ENCODE peak calls at places on chromosome 17, in ten cellular contexts. J, U, Q, V, C, S, H, B, M and Y are unnamed samples.

GRCh38 chr17:80633197-80633596 is 88.6 kb downstream of the RPTOR start:
- DNase-seq in C (no peak), M (no peak), S (no peak), B (no peak), J (no peak), U (no peak), H (no peak), V (no peak), Q (no peak), Y (no peak)

GRCh38 chr17:79857095-79857494 is 17.9 kb upstream of the CBX4 start:
- DNase-seq in M (no peak), B (no peak), V (no peak), J (no peak), S (no peak), Q (no peak), H (no peak), C (no peak), U (no peak), Y (no peak)

GRCh38 chr17:1627219-1627986 is 1.2 kb downstream of the SLC43A2 start:
- DNase-seq in V (no peak), Q (no peak), H (no peak), J (no peak), B (no peak), M (no peak), S (no peak), U (no peak), C (no peak), Y (no peak)

GRCh38 chr17:12596961-12597360 is 68.7 kb upstream of the MYOCD start:
- DNase-seq in M (no peak), J (no peak), V (no peak), S (no peak), B (no peak), C (no peak), U (no peak), Q (no peak), H (no peak), Y (no peak)

GRCh38 chr17:8324132-8324531 is 14.1 kb downstream of the ARHGEF15 start:
- DNase-seq in C (no peak), J (no peak), Q (no peak), H (no peak), M (no peak), U (no peak), B (no peak), S (no peak), V (no peak), Y (no peak)

GRCh38 chr17:82962163-82962720 is 117.2 kb upstream of the METRNL start:
- DNase-seq in H (no peak), Q (no peak), M (no peak), V (peak; percentile 74), U (no peak), S (no peak), J (peak; percentile 38), C (peak; percentile 13), B (no peak), Y (no peak)

GRCh38 chr17:35788504-35788998 is 6.9 kb downstream of the MMP28 start:
- DNase-seq in U (no peak), Q (no peak), C (peak; percentile 92), H (peak; percentile 97), M (peak; percentile 91), B (no peak), S (no peak), V (peak; percentile 98), J (peak; percentile 78), Y (no peak)

GRCh38 chr17:27551701-27552466 is 79.1 kb upstream of the LGALS9 start:
- DNase-seq in C (peak; percentile 41), Q (no peak), V (peak; percentile 35), S (no peak), U (no peak), M (peak; percentile 93), H (peak; percentile 60), J (no peak), B (peak; percentile 75), Y (no peak)

GRCh38 chr17:38454528-38454927 is 26.3 kb downstream of the ARHGAP23 start:
- DNase-seq in C (peak; percentile 78), U (peak; percentile 77), V (peak; percentile 90), J (peak; percentile 81), B (peak; percentile 49), H (peak; percentile 72), S (no peak), Q (no peak), M (peak; percentile 97), Y (no peak)

GRCh38 chr17:1366234-1366633 is 33.8 kb downstream of the YWHAE start:
- DNase-seq in U (no peak), H (no peak), V (no peak), S (no peak), Q (no peak), J (no peak), C (no peak), B (no peak), M (no peak), Y (no peak)

GRCh38 chr17:51251010-51251409 is 8.8 kb downstream of the MBTD1 start:
- DNase-seq in Q (no peak), C (no peak), J (no peak), B (no peak), M (no peak), V (peak; percentile 35), H (no peak), U (no peak), S (no peak), Y (no peak)

GRCh38 chr17:7133424-7133823 is 18.8 kb upstream of the ASGR2 start:
- DNase-seq in B (no peak), V (peak; percentile 24), U (no peak), Q (peak; percentile 45), M (no peak), S (no peak), C (no peak), H (no peak), J (no peak), Y (peak; percentile 22)

GRCh38 chr17:38674749-38675615 is at the start of gene EPOP:
- DNase-seq in Q (peak; percentile 91), M (peak; percentile 90), B (peak; percentile 77), H (peak; percentile 89), S (peak; percentile 69), V (peak; percentile 89), J (peak; percentile 72), U (peak; percentile 65), C (peak; percentile 79), Y (peak; percentile 83)

GRCh38 chr17:46744441-46744840 is 74.1 kb downstream of the WNT3 start:
- DNase-seq in V (no peak), J (no peak), B (no peak), Q (no peak), H (no peak), M (no peak), U (no peak), S (no peak), C (no peak), Y (no peak)

GRCh38 chr17:48593126-48593829 is at the start of gene HOXB5:
- DNase-seq in H (no peak), U (no peak), J (peak; percentile 43), C (peak; percentile 54), B (no peak), M (no peak), V (peak; percentile 72), Q (no peak), S (no peak), Y (no peak)

GRCh38 chr17:145671-146541 is 8.5 kb downstream of the SCGB1C2 start:
- DNase-seq in B (no peak), M (no peak), Q (no peak), U (no peak), V (no peak), J (no peak), S (no peak), C (no peak), H (no peak), Y (no peak)

GRCh38 chr17:62093188-62094155 is 28.4 kb upstream of the MED13 start:
- DNase-seq in U (no peak), M (peak; percentile 91), H (peak; percentile 96), V (peak; percentile 97), B (peak; percentile 90), J (peak; percentile 85), C (peak; percentile 98), S (no peak), Q (no peak), Y (no peak)

GRCh38 chr17:38557836-38558750 is 47.7 kb downstream of the SRCIN1 start:
- DNase-seq in Q (peak; percentile 94), J (peak; percentile 87), B (peak; percentile 92), C (peak; percentile 85), H (peak; percentile 98), U (peak; percentile 59), V (peak; percentile 97), M (peak; percentile 99), S (peak; percentile 76), Y (peak; percentile 83)

GRCh38 chr17:62761884-62762283 is 46.2 kb downstream of the MARCHF10 start:
- DNase-seq in M (no peak), H (peak; percentile 94), B (no peak), S (no peak), C (no peak), Q (no peak), J (no peak), U (no peak), V (no peak), Y (no peak)

GRCh38 chr17:15384142-15384803 is 42.9 kb upstream of the TEKT3 start:
- DNase-seq in C (no peak), S (no peak), H (no peak), U (no peak), B (no peak), Q (no peak), J (peak; percentile 65), V (peak; percentile 51), M (no peak), Y (no peak)
- H3K4me3 ChIP-seq in C (peak overlapping the region; percentile 47), S (no peak overlapping the region), H (no peak overlapping the region), U (peak overlapping the region; percentile 65), B (no peak overlapping the region), Q (no peak overlapping the region), J (peak overlapping the region; percentile 58), V (peak overlapping the region; percentile 76), M (no peak overlapping the region), Y (no peak overlapping the region)

GRCh38 chr17:58831780-58832179 is 76.1 kb downstream of the PPM1E start:
- DNase-seq in J (no peak), Q (no peak), S (no peak), V (no peak), B (no peak), C (no peak), U (no peak), M (no peak), H (no peak), Y (no peak)
- H3K4me3 ChIP-seq in J (no peak overlapping the region), Q (no peak overlapping the region), S (no peak overlapping the region), V (no peak overlapping the region), B (no peak overlapping the region), C (no peak overlapping the region), U (no peak overlapping the region), M (no peak overlapping the region), H (no peak overlapping the region), Y (no peak overlapping the region)

GRCh38 chr17:57633236-57633635 is 111.9 kb downstream of the CCDC182 start:
- DNase-seq in V (no peak), S (no peak), C (no peak), U (no peak), B (no peak), J (no peak), H (no peak), Q (no peak), M (no peak), Y (no peak)
- H3K4me3 ChIP-seq in V (no peak overlapping the region), S (no peak overlapping the region), C (no peak overlapping the region), U (no peak overlapping the region), B (no peak overlapping the region), J (no peak overlapping the region), H (no peak overlapping the region), Q (no peak overlapping the region), M (no peak overlapping the region), Y (no peak overlapping the region)

DNA sequence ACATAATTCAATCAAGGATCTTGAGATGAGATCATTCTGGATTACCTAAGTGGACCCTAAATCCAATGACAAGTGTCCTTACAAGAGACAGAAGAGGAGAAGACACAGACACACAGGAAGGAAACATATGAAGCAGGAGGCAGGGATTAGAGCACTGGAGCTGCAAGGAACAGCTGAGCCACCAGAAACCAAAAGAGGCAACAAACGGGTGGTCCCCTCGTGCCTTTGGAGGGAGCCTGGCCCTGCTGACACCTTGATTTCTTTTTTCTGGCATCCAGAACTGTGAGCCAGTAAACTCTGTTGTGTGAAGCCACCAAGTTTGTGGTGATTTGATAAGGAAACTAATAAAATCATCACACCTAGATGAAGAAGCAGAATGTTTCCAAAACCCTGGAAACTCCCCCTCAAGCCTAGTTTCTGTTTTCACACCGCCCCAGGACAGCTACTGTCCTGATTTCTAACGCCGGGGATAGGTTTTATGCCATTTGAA is 115.2 kb downstream of the PITPNC1 start:
- DNase-seq in H (no peak), B (no peak), S (no peak), U (no peak), Q (no peak), C (no peak), M (no peak), J (no peak), V (no peak), Y (no peak)
- H3K4me3 ChIP-seq in H (no peak overlapping the region), B (no peak overlapping the region), S (no peak overlapping the region), U (no peak overlapping the region), Q (no peak overlapping the region), C (no peak overlapping the region), M (no peak overlapping the region), J (peak overlapping the region; percentile 41), V (no peak overlapping the region), Y (no peak overlapping the region)